ENCODE peak calls at places on chromosome 4, in four cellular contexts. X is pulmonary artery endothelial cell, L is mammary epithelial cell, N is NCI-H1930. P is an unnamed sample.

GRCh38 chr4:140277576-140277975 is 95.9 kb upstream of the SCOC start:
- DNase-seq in X (no peak), L (no peak), N (no peak), P (no peak)

GRCh38 chr4:187006189-187006618 is 282.5 kb upstream of the FAT1 start:
- DNase-seq in X (no peak), L (peak; percentile 66), N (no peak), P (no peak)

GRCh38 chr4:74962584-74962983 is 29.7 kb downstream of the PARM1 start:
- DNase-seq in X (no peak), L (no peak), N (no peak), P (no peak)

GRCh38 chr4:8472689-8473197 is 32.2 kb downstream of the TRMT44 start:
- DNase-seq in X (no peak), L (no peak), N (no peak), P (no peak)

GRCh38 chr4:99832313-99832712 is 15.7 kb downstream of the DAPP1 start:
- DNase-seq in X (no peak), L (no peak), N (no peak), P (no peak)

GRCh38 chr4:6548201-6548881 is 26.6 kb upstream of the MAN2B2 start:
- DNase-seq in X (no peak), L (peak; percentile 37), N (peak; percentile 26), P (no peak)

GRCh38 chr4:124566030-124566429 is 146.5 kb downstream of the ANKRD50 start:
- DNase-seq in X (no peak), L (no peak), N (no peak), P (no peak)

GRCh38 chr4:71304289-71304850 is 34.5 kb upstream of the SLC4A4 start:
- DNase-seq in X (no peak), L (no peak), N (no peak), P (no peak)

GRCh38 chr4:71254451-71255012 is 84.3 kb upstream of the SLC4A4 start:
- DNase-seq in X (no peak), L (no peak), N (no peak), P (no peak)

GRCh38 chr4:6332042-6332668 is 62.5 kb downstream of the WFS1 start:
- DNase-seq in X (no peak), L (no peak), N (no peak), P (peak; percentile 8)

P was measured in substantia nigra.